ENCODE peak calls at places on chromosomes 2 and 18, in eight cellular contexts. One of them, this sample, is unnamed.

GRCh38 chr2:172083725-172084483 is 1.4 kb upstream of the DLX1 start:
- DNase-seq in stomach: no peak
- DNase-seq in AG04449: no peak
- DNase-seq in heart left ventricle: no peak
- DNase-seq in pancreas: no peak
- DNase-seq in IMR-90: no peak
- DNase-seq in foreskin fibroblast: no peak
- DNase-seq in fibroblast of the aortic adventitia: no peak
- DNase-seq in this sample: no peak

GRCh38 chr2:199228887-199229819 is 228.6 kb downstream of the SATB2 start:
- DNase-seq in stomach: no peak
- DNase-seq in AG04449: peak
- DNase-seq in heart left ventricle: no peak
- DNase-seq in pancreas: no peak
- DNase-seq in IMR-90: peak
- DNase-seq in foreskin fibroblast: peak
- DNase-seq in fibroblast of the aortic adventitia: peak
- DNase-seq in this sample: peak

GRCh38 chr2:30235008-30235655 is 3.8 kb downstream of the LBH start:
- DNase-seq in stomach: peak
- DNase-seq in AG04449: no peak
- DNase-seq in heart left ventricle: no peak
- DNase-seq in pancreas: no peak
- DNase-seq in IMR-90: peak
- DNase-seq in foreskin fibroblast: no peak
- DNase-seq in fibroblast of the aortic adventitia: no peak
- DNase-seq in this sample: no peak

GRCh38 chr2:25104741-25105140 is 62.9 kb downstream of the EFR3B start:
- DNase-seq in stomach: no peak
- DNase-seq in AG04449: no peak
- DNase-seq in heart left ventricle: no peak
- DNase-seq in pancreas: no peak
- DNase-seq in IMR-90: no peak
- DNase-seq in foreskin fibroblast: no peak
- DNase-seq in fibroblast of the aortic adventitia: no peak
- DNase-seq in this sample: no peak

GRCh38 chr2:126887506-126887905 is 11.2 kb upstream of the TEX51 start:
- DNase-seq in stomach: no peak
- DNase-seq in AG04449: no peak
- DNase-seq in heart left ventricle: no peak
- DNase-seq in pancreas: no peak
- DNase-seq in IMR-90: no peak
- DNase-seq in foreskin fibroblast: no peak
- DNase-seq in fibroblast of the aortic adventitia: no peak
- DNase-seq in this sample: no peak

GRCh38 chr2:172978053-172978383 is 97.6 kb upstream of the MAP3K20 start:
- DNase-seq in stomach: no peak
- DNase-seq in AG04449: no peak
- DNase-seq in heart left ventricle: no peak
- DNase-seq in pancreas: no peak
- DNase-seq in IMR-90: no peak
- DNase-seq in foreskin fibroblast: no peak
- DNase-seq in fibroblast of the aortic adventitia: no peak
- DNase-seq in this sample: no peak

GRCh38 chr2:208266641-208267335 is 733 bp downstream of the PIKFYVE start:
- DNase-seq in stomach: no peak
- DNase-seq in AG04449: no peak
- DNase-seq in heart left ventricle: no peak
- DNase-seq in pancreas: no peak
- DNase-seq in IMR-90: peak
- DNase-seq in foreskin fibroblast: no peak
- DNase-seq in fibroblast of the aortic adventitia: peak
- DNase-seq in this sample: peak

GRCh38 chr18:384897-385296 is 115.6 kb downstream of the COLEC12 start:
- DNase-seq in stomach: no peak
- DNase-seq in AG04449: no peak
- DNase-seq in heart left ventricle: no peak
- DNase-seq in pancreas: no peak
- DNase-seq in IMR-90: no peak
- DNase-seq in foreskin fibroblast: no peak
- DNase-seq in fibroblast of the aortic adventitia: no peak
- DNase-seq in this sample: no peak

GRCh38 chr18:25931126-25931525 is 159.3 kb downstream of the SS18 start:
- DNase-seq in stomach: no peak
- DNase-seq in AG04449: no peak
- DNase-seq in heart left ventricle: no peak
- DNase-seq in pancreas: no peak
- DNase-seq in IMR-90: no peak
- DNase-seq in foreskin fibroblast: no peak
- DNase-seq in fibroblast of the aortic adventitia: no peak
- DNase-seq in this sample: no peak

GRCh38 chr2:84716564-84716963 is 164.3 kb downstream of the TRABD2A start:
- DNase-seq in stomach: no peak
- DNase-seq in AG04449: no peak
- DNase-seq in heart left ventricle: no peak
- DNase-seq in pancreas: no peak
- DNase-seq in IMR-90: no peak
- DNase-seq in foreskin fibroblast: no peak
- DNase-seq in fibroblast of the aortic adventitia: no peak
- DNase-seq in this sample: no peak

GRCh38 chr2:200399046-200399445 is 92.6 kb downstream of the SPATS2L start:
- DNase-seq in stomach: no peak
- DNase-seq in AG04449: peak
- DNase-seq in heart left ventricle: no peak
- DNase-seq in pancreas: no peak
- DNase-seq in IMR-90: peak
- DNase-seq in foreskin fibroblast: peak
- DNase-seq in fibroblast of the aortic adventitia: peak
- DNase-seq in this sample: peak

GRCh38 chr2:201923991-201924390 is 109.7 kb upstream of the FZD7 start:
- DNase-seq in stomach: no peak
- DNase-seq in AG04449: no peak
- DNase-seq in heart left ventricle: no peak
- DNase-seq in pancreas: no peak
- DNase-seq in IMR-90: no peak
- DNase-seq in foreskin fibroblast: no peak
- DNase-seq in fibroblast of the aortic adventitia: no peak
- DNase-seq in this sample: no peak

GRCh38 chr2:232315049-232315922 is 63.3 kb upstream of the ALPP start:
- DNase-seq in stomach: peak
- DNase-seq in AG04449: peak
- DNase-seq in heart left ventricle: peak
- DNase-seq in pancreas: peak
- DNase-seq in IMR-90: peak
- DNase-seq in foreskin fibroblast: peak
- DNase-seq in fibroblast of the aortic adventitia: no peak
- DNase-seq in this sample: peak

GRCh38 chr18:46677609-46678470 is 20.8 kb upstream of the LOXHD1 start:
- DNase-seq in stomach: no peak
- DNase-seq in AG04449: no peak
- DNase-seq in heart left ventricle: no peak
- DNase-seq in pancreas: no peak
- DNase-seq in IMR-90: no peak
- DNase-seq in foreskin fibroblast: no peak
- DNase-seq in fibroblast of the aortic adventitia: no peak
- DNase-seq in this sample: no peak

GRCh38 chr2:81171447-81171846 is 866.9 kb upstream of the LRRTM1 start:
- DNase-seq in stomach: no peak
- DNase-seq in AG04449: no peak
- DNase-seq in heart left ventricle: no peak
- DNase-seq in pancreas: no peak
- DNase-seq in IMR-90: no peak
- DNase-seq in foreskin fibroblast: no peak
- DNase-seq in fibroblast of the aortic adventitia: no peak
- DNase-seq in this sample: no peak

GRCh38 chr2:219681301-219682290 is 54.2 kb downstream of the SLC4A3 start:
- DNase-seq in stomach: no peak
- DNase-seq in AG04449: no peak
- DNase-seq in heart left ventricle: no peak
- DNase-seq in pancreas: no peak
- DNase-seq in IMR-90: peak
- DNase-seq in foreskin fibroblast: no peak
- DNase-seq in fibroblast of the aortic adventitia: peak
- DNase-seq in this sample: peak

GRCh38 chr2:39683022-39683699 is 17.4 kb downstream of the TMEM178A start:
- DNase-seq in stomach: no peak
- DNase-seq in AG04449: no peak
- DNase-seq in heart left ventricle: no peak
- DNase-seq in pancreas: no peak
- DNase-seq in IMR-90: no peak
- DNase-seq in foreskin fibroblast: no peak
- DNase-seq in fibroblast of the aortic adventitia: no peak
- DNase-seq in this sample: no peak

GRCh38 chr2:152376385-152376784 is 41.4 kb downstream of the FMNL2 start:
- DNase-seq in stomach: peak
- DNase-seq in AG04449: no peak
- DNase-seq in heart left ventricle: no peak
- DNase-seq in pancreas: no peak
- DNase-seq in IMR-90: no peak
- DNase-seq in foreskin fibroblast: no peak
- DNase-seq in fibroblast of the aortic adventitia: no peak
- DNase-seq in this sample: no peak

DNA sequence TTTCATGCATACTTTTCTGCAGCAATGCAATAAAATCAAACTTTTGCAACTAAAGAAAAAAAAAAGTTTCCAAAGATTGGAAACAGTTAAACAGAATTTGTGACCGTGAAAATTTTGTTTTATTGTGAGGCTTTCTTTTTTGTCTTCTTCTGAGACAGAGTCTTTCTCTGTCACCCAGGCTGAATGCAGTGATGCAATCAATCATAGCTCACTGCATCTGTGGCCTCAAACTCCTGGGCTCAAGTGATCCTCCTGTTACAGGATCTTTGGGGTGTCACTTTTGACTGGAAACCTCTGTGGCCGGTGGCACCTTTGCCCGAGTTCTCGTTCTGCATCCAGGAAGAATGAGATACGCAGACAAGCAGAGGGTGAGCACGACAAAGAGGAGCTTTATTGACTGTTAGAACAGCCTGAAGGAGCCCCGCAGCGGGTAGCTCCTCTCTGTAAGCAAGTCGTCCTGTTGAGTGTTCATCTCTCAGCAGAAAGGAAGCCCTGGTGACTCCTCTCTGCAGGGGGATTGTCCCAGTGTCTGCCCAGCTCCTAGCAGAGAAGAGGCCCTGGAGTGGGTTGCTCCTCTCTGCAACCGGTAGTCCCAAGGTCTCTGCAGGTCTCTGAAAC is 16.9 kb upstream of the ILKAP start:
- DNase-seq in stomach: no peak
- DNase-seq in AG04449: no peak
- DNase-seq in heart left ventricle: no peak
- DNase-seq in pancreas: no peak
- DNase-seq in IMR-90: no peak
- DNase-seq in foreskin fibroblast: no peak
- DNase-seq in fibroblast of the aortic adventitia: no peak
- DNase-seq in this sample: no peak
- TF ChIP-seq CTCF in stomach: no peak
- TF ChIP-seq CTCF in AG04449: no peak
- TF ChIP-seq CTCF in heart left ventricle: no peak
- TF ChIP-seq CTCF in pancreas: no peak
- TF ChIP-seq CTCF in IMR-90: no peak
- TF ChIP-seq CTCF in foreskin fibroblast: no peak
- TF ChIP-seq CTCF in fibroblast of the aortic adventitia: no peak
- TF ChIP-seq CTCF in this sample: no peak

GRCh38 chr2:102070058-102070642 is 72.4 kb upstream of the IL1R1 start:
- DNase-seq in stomach: peak
- DNase-seq in AG04449: no peak
- DNase-seq in heart left ventricle: peak
- DNase-seq in pancreas: peak
- DNase-seq in IMR-90: peak
- DNase-seq in foreskin fibroblast: peak
- DNase-seq in fibroblast of the aortic adventitia: peak
- DNase-seq in this sample: peak
- H3K4me3 ChIP-seq in stomach: no peak
- H3K4me3 ChIP-seq in AG04449: no peak
- H3K4me3 ChIP-seq in heart left ventricle: peak
- H3K4me3 ChIP-seq in pancreas: no peak
- H3K4me3 ChIP-seq in IMR-90: peak
- H3K4me3 ChIP-seq in foreskin fibroblast: no peak
- H3K4me3 ChIP-seq in fibroblast of the aortic adventitia: no peak
- H3K4me3 ChIP-seq in this sample: peak

GRCh38 chr2:238973038-238973772 is 125.3 kb downstream of the TWIST2 start:
- DNase-seq in stomach: no peak
- DNase-seq in AG04449: no peak
- DNase-seq in heart left ventricle: no peak
- DNase-seq in pancreas: no peak
- DNase-seq in IMR-90: peak
- DNase-seq in foreskin fibroblast: peak
- DNase-seq in fibroblast of the aortic adventitia: peak
- DNase-seq in this sample: peak

GRCh38 chr2:238972146-238972445 is 124.2 kb downstream of the TWIST2 start:
- DNase-seq in stomach: no peak
- DNase-seq in AG04449: no peak
- DNase-seq in heart left ventricle: no peak
- DNase-seq in pancreas: no peak
- DNase-seq in IMR-90: no peak
- DNase-seq in foreskin fibroblast: no peak
- DNase-seq in fibroblast of the aortic adventitia: no peak
- DNase-seq in this sample: no peak

GRCh38 chr2:238974510-238975166 is 126.8 kb downstream of the TWIST2 start:
- DNase-seq in stomach: no peak
- DNase-seq in AG04449: peak
- DNase-seq in heart left ventricle: no peak
- DNase-seq in pancreas: no peak
- DNase-seq in IMR-90: peak
- DNase-seq in foreskin fibroblast: peak
- DNase-seq in fibroblast of the aortic adventitia: peak
- DNase-seq in this sample: peak

GRCh38 chr2:238975408-238975807 is 127.5 kb downstream of the TWIST2 start:
- DNase-seq in stomach: no peak
- DNase-seq in AG04449: no peak
- DNase-seq in heart left ventricle: no peak
- DNase-seq in pancreas: no peak
- DNase-seq in IMR-90: no peak
- DNase-seq in foreskin fibroblast: no peak
- DNase-seq in fibroblast of the aortic adventitia: no peak
- DNase-seq in this sample: no peak

GRCh38 chr2:238974061-238974460 is 126.2 kb downstream of the TWIST2 start:
- DNase-seq in stomach: no peak
- DNase-seq in AG04449: no peak
- DNase-seq in heart left ventricle: no peak
- DNase-seq in pancreas: no peak
- DNase-seq in IMR-90: peak
- DNase-seq in foreskin fibroblast: peak
- DNase-seq in fibroblast of the aortic adventitia: peak
- DNase-seq in this sample: peak
- TF ChIP-seq CTCF in stomach: no peak
- TF ChIP-seq CTCF in AG04449: no peak
- TF ChIP-seq CTCF in heart left ventricle: no peak
- TF ChIP-seq CTCF in pancreas: no peak
- TF ChIP-seq CTCF in IMR-90: no peak
- TF ChIP-seq CTCF in foreskin fibroblast: no peak
- TF ChIP-seq CTCF in fibroblast of the aortic adventitia: no peak
- TF ChIP-seq CTCF in this sample: no peak

GRCh38 chr18:79947054-79947755 is 4.2 kb downstream of the SLC66A2 start:
- DNase-seq in stomach: peak
- DNase-seq in AG04449: no peak
- DNase-seq in heart left ventricle: no peak
- DNase-seq in pancreas: no peak
- DNase-seq in IMR-90: peak
- DNase-seq in foreskin fibroblast: no peak
- DNase-seq in fibroblast of the aortic adventitia: peak
- DNase-seq in this sample: no peak
- H3K4me3 ChIP-seq in stomach: no peak
- H3K4me3 ChIP-seq in AG04449: no peak
- H3K4me3 ChIP-seq in heart left ventricle: no peak
- H3K4me3 ChIP-seq in pancreas: no peak
- H3K4me3 ChIP-seq in IMR-90: no peak
- H3K4me3 ChIP-seq in foreskin fibroblast: no peak
- H3K4me3 ChIP-seq in fibroblast of the aortic adventitia: no peak
- H3K4me3 ChIP-seq in this sample: no peak